ENCODE peak calls at places on chromosomes 11 and 22, in nine cellular contexts. F is mammary epithelial cell, T is NCI-H1436, N is brain microvascular endothelial cell, H is HFF-Myc, C is GM10248, G is foreskin melanocyte, Y is activated T-cell treated with anti-CD3 and anti-CD28 coated beads for 1 hour, R is NCI-H2029 treated with DMSO at 0.1 percent for 48 hours. L is an unnamed sample.

GRCh38 chr11:2519879-2520735 is 75.3 kb downstream of the KCNQ1 start:
- DNase-seq in Y (no peak), N (no peak), R (no peak), F (no peak), H (no peak), C (no peak), T (no peak), G (no peak), L (no peak)

GRCh38 chr11:17607083-17607429 is 60.0 kb downstream of the OTOG start:
- DNase-seq in G (no peak), Y (no peak), C (no peak), R (no peak), T (no peak), H (no peak), N (no peak), F (no peak), L (no peak)

GRCh38 chr22:43262990-43263644 is 76.2 kb upstream of the TTLL12 start:
- DNase-seq in G (no peak), T (no peak), C (peak), N (peak), Y (peak), F (no peak), R (no peak), H (no peak), L (no peak)

GRCh38 chr11:126482586-126483108 is 127.2 kb downstream of the ST3GAL4 start:
- DNase-seq in H (no peak), G (no peak), Y (no peak), N (no peak), T (no peak), C (no peak), F (peak), R (no peak), L (no peak)

GRCh38 chr22:21766933-21767462 is 31.4 kb upstream of the YPEL1 start:
- DNase-seq in G (no peak), C (peak), N (no peak), R (no peak), F (no peak), T (no peak), H (no peak), Y (peak), L (no peak)

GRCh38 chr22:49300951-49301397 is 526.7 kb downstream of the BRD1 start:
- DNase-seq in F (no peak), H (no peak), G (no peak), Y (no peak), C (no peak), R (no peak), N (no peak), T (no peak), L (no peak)

GRCh38 chr11:67463680-67464410 is 5.2 kb downstream of the TMEM134 start:
- DNase-seq in C (no peak), G (no peak), T (no peak), N (peak), F (peak), R (no peak), Y (no peak), H (no peak), L (no peak)

GRCh38 chr11:17505146-17505545 is 28.5 kb upstream of the ABCC8 start:
- DNase-seq in H (no peak), F (no peak), G (no peak), T (no peak), N (no peak), R (no peak), C (no peak), Y (no peak), L (no peak)

GRCh38 chr11:13984616-13985474 is 22.3 kb downstream of the SPON1 start:
- DNase-seq in N (peak), R (no peak), H (peak), G (no peak), F (no peak), T (no peak), Y (no peak), C (no peak), L (peak)

GRCh38 chr11:67484847-67485311 is 2.1 kb downstream of the AIP start:
- DNase-seq in G (no peak), T (no peak), Y (peak), H (no peak), R (no peak), N (no peak), C (no peak), F (no peak), L (no peak)

GRCh38 chr11:122170815-122171475 is 54.9 kb upstream of the BLID start:
- DNase-seq in R (no peak), C (no peak), N (peak), F (peak), Y (no peak), G (no peak), H (no peak), T (no peak), L (peak)

GRCh38 chr22:19504900-19505734 is 19.1 kb downstream of the CLDN5 start:
- DNase-seq in N (no peak), C (no peak), F (no peak), Y (no peak), H (no peak), R (no peak), G (no peak), T (no peak), L (no peak)

GRCh38 chr11:47724041-47724729 is 9.0 kb upstream of the AGBL2 start:
- DNase-seq in F (peak), H (no peak), R (no peak), T (no peak), Y (no peak), G (no peak), C (no peak), N (peak), L (peak)

GRCh38 chr22:37331811-37332536 is 49.7 kb downstream of the CYTH4 start:
- DNase-seq in F (no peak), R (no peak), C (no peak), N (no peak), T (no peak), H (no peak), Y (no peak), G (no peak), L (no peak)

GRCh38 chr11:107017104-107017432 is 1.2 kb downstream of the GUCY1A2 start:
- DNase-seq in R (no peak), Y (no peak), G (no peak), F (no peak), T (no peak), N (no peak), C (no peak), H (no peak), L (no peak)